ENCODE peak calls at places on chromosomes 11 and 22, in five cellular contexts. One of them, this sample, is unnamed.

GRCh38 chr11:68889948-68890446 is 13.6 kb downstream of the MRPL21 start:
- DNase-seq in SK-N-SH: peak; percentile 89
- DNase-seq in HCT116: no peak
- DNase-seq in H1: peak; percentile 84
- DNase-seq in GM12878: no peak
- DNase-seq in this sample: peak; percentile 38

GRCh38 chr11:128940603-128941002 is 2.1 kb downstream of the TP53AIP1 start:
- DNase-seq in SK-N-SH: no peak
- DNase-seq in HCT116: no peak
- DNase-seq in H1: no peak
- DNase-seq in GM12878: no peak
- DNase-seq in this sample: no peak

GRCh38 chr22:44697423-44698179 is 4.4 kb upstream of the PRR5 start:
- DNase-seq in HCT116: peak; percentile 66
- DNase-seq in SK-N-SH: peak; percentile 91
- DNase-seq in GM12878: no peak
- DNase-seq in H1: peak; percentile 98
- DNase-seq in this sample: no peak

GRCh38 chr11:1354125-1354938 is 35.4 kb upstream of the BRSK2 start:
- DNase-seq in GM12878: no peak
- DNase-seq in SK-N-SH: peak; percentile 19
- DNase-seq in H1: no peak
- DNase-seq in HCT116: no peak
- DNase-seq in this sample: no peak

GRCh38 chr11:94184861-94185260 is 56.2 kb downstream of the PANX1 start:
- DNase-seq in GM12878: no peak
- DNase-seq in H1: no peak
- DNase-seq in SK-N-SH: no peak
- DNase-seq in HCT116: no peak
- DNase-seq in this sample: no peak

GRCh38 chr11:118622376-118623290 is 15.2 kb downstream of the PHLDB1 start:
- DNase-seq in HCT116: peak; percentile 68
- DNase-seq in GM12878: no peak
- DNase-seq in H1: no peak
- DNase-seq in SK-N-SH: peak; percentile 67
- DNase-seq in this sample: no peak

GRCh38 chr11:23730307-23730998 is 766.4 kb upstream of the LUZP2 start:
- DNase-seq in SK-N-SH: peak; percentile 8
- DNase-seq in H1: no peak
- DNase-seq in GM12878: no peak
- DNase-seq in HCT116: no peak
- DNase-seq in this sample: no peak

GRCh38 chr22:47337161-47337621 is 574.7 kb downstream of the TBC1D22A start:
- DNase-seq in H1: no peak
- DNase-seq in GM12878: no peak
- DNase-seq in SK-N-SH: no peak
- DNase-seq in HCT116: peak; percentile 76
- DNase-seq in this sample: no peak

GRCh38 chr22:37023743-37024338 is 4.3 kb downstream of the MPST start:
- DNase-seq in H1: no peak
- DNase-seq in SK-N-SH: no peak
- DNase-seq in GM12878: no peak
- DNase-seq in HCT116: no peak
- DNase-seq in this sample: no peak

GRCh38 chr11:3627291-3627690 is 14.5 kb downstream of the ART5 start:
- DNase-seq in H1: no peak
- DNase-seq in HCT116: no peak
- DNase-seq in SK-N-SH: no peak
- DNase-seq in GM12878: no peak
- DNase-seq in this sample: no peak
- TF ChIP-seq YY1 in H1: no peak
- TF ChIP-seq YY1 in HCT116: no peak
- TF ChIP-seq YY1 in SK-N-SH: no peak
- TF ChIP-seq YY1 in GM12878: no peak
- TF ChIP-seq YY1 in this sample: no peak

GRCh38 chr11:44788536-44789227 is 61.9 kb downstream of the TSPAN18 start:
- DNase-seq in SK-N-SH: no peak
- DNase-seq in HCT116: no peak
- DNase-seq in GM12878: no peak
- DNase-seq in H1: no peak
- DNase-seq in this sample: no peak
- TF ChIP-seq YY1 in SK-N-SH: no peak
- TF ChIP-seq YY1 in HCT116: no peak
- TF ChIP-seq YY1 in GM12878: no peak
- TF ChIP-seq YY1 in H1: no peak
- TF ChIP-seq YY1 in this sample: no peak

GRCh38 chr11:65069217-65069616 is 10.9 kb upstream of the NAALADL1 start:
- DNase-seq in HCT116: no peak
- DNase-seq in SK-N-SH: no peak
- DNase-seq in H1: no peak
- DNase-seq in GM12878: no peak
- DNase-seq in this sample: no peak
- TF ChIP-seq YY1 in HCT116: no peak
- TF ChIP-seq YY1 in SK-N-SH: no peak
- TF ChIP-seq YY1 in H1: no peak
- TF ChIP-seq YY1 in GM12878: no peak
- TF ChIP-seq YY1 in this sample: no peak

GRCh38 chr22:27984001-27984695 is 65.1 kb upstream of the PITPNB start:
- DNase-seq in GM12878: no peak
- DNase-seq in H1: peak; percentile 24
- DNase-seq in HCT116: no peak
- DNase-seq in SK-N-SH: no peak
- DNase-seq in this sample: no peak
- TF ChIP-seq YY1 in GM12878: no peak
- TF ChIP-seq YY1 in H1: no peak
- TF ChIP-seq YY1 in HCT116: no peak
- TF ChIP-seq YY1 in SK-N-SH: no peak
- TF ChIP-seq YY1 in this sample: no peak

DNA sequence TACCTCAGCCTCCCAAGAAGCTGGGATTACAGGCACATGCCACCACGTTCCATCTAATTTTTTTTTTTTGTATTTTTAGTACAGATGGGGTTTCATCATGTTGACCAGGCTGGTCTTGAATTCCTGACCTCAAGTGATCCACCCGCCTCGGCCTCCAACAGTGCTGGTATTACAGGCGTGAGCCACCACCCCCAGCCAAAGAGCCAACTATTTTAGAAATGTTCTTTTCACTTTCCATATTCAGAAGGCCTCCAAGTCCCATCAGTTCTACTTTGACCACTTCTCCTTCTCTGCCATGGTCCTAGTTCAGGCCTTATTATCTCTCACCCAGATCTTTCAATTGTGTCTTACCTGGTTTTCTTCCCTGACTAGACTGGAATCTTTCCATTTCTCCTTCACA is 48.2 kb downstream of the CCDC83 start:
- DNase-seq in HCT116: no peak
- DNase-seq in SK-N-SH: no peak
- DNase-seq in GM12878: no peak
- DNase-seq in H1: no peak
- DNase-seq in this sample: no peak
- TF ChIP-seq YY1 in HCT116: no peak
- TF ChIP-seq YY1 in SK-N-SH: no peak
- TF ChIP-seq YY1 in GM12878: no peak
- TF ChIP-seq YY1 in H1: no peak
- TF ChIP-seq YY1 in this sample: no peak

DNA sequence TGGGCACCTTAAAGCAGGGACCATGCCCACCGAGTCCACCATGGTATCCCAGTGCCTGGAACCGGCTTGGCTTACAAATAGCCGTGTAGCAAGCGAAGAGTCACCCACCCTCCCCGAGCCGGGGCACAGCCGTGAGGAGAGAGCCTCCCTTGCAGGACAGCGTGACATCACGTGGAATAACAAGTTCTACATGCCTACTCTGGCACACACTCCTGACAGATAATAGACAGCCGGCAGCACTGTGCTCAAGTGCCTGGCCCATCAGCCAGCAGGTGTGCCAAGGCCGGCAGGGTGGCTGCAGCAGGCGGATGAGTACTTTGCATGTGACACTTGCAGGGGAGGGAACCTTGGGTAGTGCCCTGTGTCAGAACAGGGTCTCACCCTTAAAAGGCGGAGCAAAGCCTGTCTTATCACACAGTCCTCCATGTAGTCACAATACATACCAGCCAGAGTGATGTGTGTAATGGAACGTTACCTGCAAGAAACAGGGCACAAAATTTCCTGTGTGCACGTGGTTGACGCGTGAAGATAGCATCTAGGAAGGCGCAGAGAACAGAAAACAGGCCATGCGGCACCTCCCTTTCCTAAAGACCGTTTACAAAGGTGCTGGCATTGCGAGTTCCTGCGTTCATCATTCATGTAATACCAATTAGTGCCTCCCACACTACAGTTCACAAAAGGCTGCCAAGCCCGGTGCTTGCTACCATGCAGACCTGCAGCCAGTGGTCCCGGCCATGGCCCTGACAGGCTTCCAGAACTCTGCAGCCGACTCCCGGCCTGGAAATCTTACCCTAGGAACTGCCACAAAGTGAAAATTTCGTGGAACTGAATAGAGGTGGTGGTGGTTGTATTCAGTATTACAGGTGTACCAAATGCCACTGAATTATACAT is 16.4 kb downstream of the TOM1 start:
- DNase-seq in GM12878: no peak
- DNase-seq in HCT116: no peak
- DNase-seq in SK-N-SH: no peak
- DNase-seq in H1: no peak
- DNase-seq in this sample: no peak
- TF ChIP-seq YY1 in GM12878: no peak
- TF ChIP-seq YY1 in HCT116: no peak
- TF ChIP-seq YY1 in SK-N-SH: no peak
- TF ChIP-seq YY1 in H1: no peak
- TF ChIP-seq YY1 in this sample: no peak

DNA sequence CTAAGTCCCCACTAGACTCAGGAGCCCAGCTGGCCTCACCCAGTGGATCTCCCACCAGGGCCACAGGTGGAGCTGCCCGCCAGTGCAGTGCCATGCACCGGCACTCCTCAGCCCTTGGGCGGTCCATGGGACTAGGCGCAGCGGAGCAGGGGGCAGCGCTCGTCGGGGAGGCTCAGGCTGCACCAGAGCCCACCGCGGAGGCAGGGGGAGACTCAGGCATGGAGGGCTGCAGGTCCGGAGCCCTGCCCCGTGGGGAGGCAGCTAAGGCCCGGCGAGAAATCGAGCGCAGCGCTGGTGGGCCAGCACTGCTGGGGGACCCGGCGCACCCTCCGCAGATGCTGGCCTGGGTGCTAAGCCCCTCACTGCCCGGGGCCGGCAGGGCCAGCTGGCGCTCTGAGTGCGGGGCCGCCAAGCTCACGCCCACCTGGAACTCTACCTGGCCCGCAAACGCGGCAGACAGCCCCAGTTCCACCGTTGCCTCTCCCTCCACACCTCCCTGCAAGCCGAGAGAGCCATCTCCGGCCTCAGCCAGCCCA is 1275.2 kb upstream of the CNTN5 start:
- DNase-seq in HCT116: no peak
- DNase-seq in SK-N-SH: no peak
- DNase-seq in GM12878: no peak
- DNase-seq in H1: no peak
- DNase-seq in this sample: no peak
- TF ChIP-seq YY1 in HCT116: no peak
- TF ChIP-seq YY1 in SK-N-SH: no peak
- TF ChIP-seq YY1 in GM12878: no peak
- TF ChIP-seq YY1 in H1: no peak
- TF ChIP-seq YY1 in this sample: no peak

GRCh38 chr11:120126543-120126942 is 11.4 kb downstream of the TRIM29 start:
- DNase-seq in HCT116: no peak
- DNase-seq in H1: no peak
- DNase-seq in GM12878: no peak
- DNase-seq in SK-N-SH: no peak
- DNase-seq in this sample: no peak

GRCh38 chr11:120124355-120124754 is 13.6 kb downstream of the TRIM29 start:
- DNase-seq in SK-N-SH: no peak
- DNase-seq in GM12878: no peak
- DNase-seq in HCT116: no peak
- DNase-seq in H1: no peak
- DNase-seq in this sample: no peak

GRCh38 chr11:120125509-120125908 is 12.4 kb downstream of the TRIM29 start:
- DNase-seq in GM12878: no peak
- DNase-seq in SK-N-SH: no peak
- DNase-seq in H1: no peak
- DNase-seq in HCT116: no peak
- DNase-seq in this sample: no peak

GRCh38 chr11:120123946-120124345 is 14.0 kb downstream of the TRIM29 start:
- DNase-seq in GM12878: no peak
- DNase-seq in HCT116: no peak
- DNase-seq in SK-N-SH: no peak
- DNase-seq in H1: no peak
- DNase-seq in this sample: no peak

DNA sequence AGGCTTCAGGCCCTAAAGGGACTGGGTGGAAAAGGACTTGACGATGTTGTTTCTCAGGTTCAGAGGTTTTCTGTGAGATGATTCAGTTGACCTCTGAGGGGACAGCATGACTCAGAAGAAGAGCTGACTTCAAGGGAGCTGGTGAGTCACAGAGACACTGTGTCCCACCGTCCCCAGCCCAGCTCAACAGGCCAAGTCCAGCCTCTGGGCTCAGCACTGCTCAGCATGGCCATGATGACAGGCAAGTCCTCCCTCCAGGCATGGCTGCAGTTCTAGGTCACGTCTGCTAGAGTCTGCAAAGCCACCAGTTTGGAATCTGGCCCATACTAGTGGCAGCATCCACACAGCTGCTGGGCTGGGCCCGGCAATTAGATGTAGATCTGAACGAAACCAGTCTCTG is 12.9 kb downstream of the TRIM29 start:
- DNase-seq in HCT116: peak; percentile 38
- DNase-seq in H1: no peak
- DNase-seq in SK-N-SH: no peak
- DNase-seq in GM12878: no peak
- DNase-seq in this sample: no peak
- TF ChIP-seq YY1 in HCT116: no peak
- TF ChIP-seq YY1 in H1: no peak
- TF ChIP-seq YY1 in SK-N-SH: no peak
- TF ChIP-seq YY1 in GM12878: no peak
- TF ChIP-seq YY1 in this sample: no peak

This sample was measured in NT2/D1.